ENCODE peak calls at places on chromosomes 5 and 9, in seven cellular contexts. One of them, this sample, is unnamed.

GRCh38 chr5:60597570-60597969 is 102.4 kb downstream of the DEPDC1B start:
- DNase-seq in erythroblast: no peak
- DNase-seq in NCI-H510A treated with DMSO at 0.1 percent for 48 hours: no peak
- DNase-seq in activated CD4-positive, alpha-beta T cell treated with anti-CD3 and anti-CD28 coated beads for 36 hours: peak
- DNase-seq in left ventricle myocardium superior: no peak
- DNase-seq in Calu3: no peak
- DNase-seq in AG08396: no peak
- DNase-seq in this sample: no peak

GRCh38 chr5:57989378-57989777 is 470.5 kb downstream of the PLK2 start:
- DNase-seq in erythroblast: no peak
- DNase-seq in NCI-H510A treated with DMSO at 0.1 percent for 48 hours: no peak
- DNase-seq in activated CD4-positive, alpha-beta T cell treated with anti-CD3 and anti-CD28 coated beads for 36 hours: no peak
- DNase-seq in left ventricle myocardium superior: no peak
- DNase-seq in Calu3: peak
- DNase-seq in AG08396: no peak
- DNase-seq in this sample: no peak

GRCh38 chr5:123505633-123506032 is 6.3 kb upstream of the CSNK1G3 start:
- DNase-seq in erythroblast: no peak
- DNase-seq in NCI-H510A treated with DMSO at 0.1 percent for 48 hours: no peak
- DNase-seq in activated CD4-positive, alpha-beta T cell treated with anti-CD3 and anti-CD28 coated beads for 36 hours: no peak
- DNase-seq in left ventricle myocardium superior: no peak
- DNase-seq in Calu3: no peak
- DNase-seq in AG08396: no peak
- DNase-seq in this sample: no peak

GRCh38 chr5:143495124-143495523 is 91.6 kb upstream of the NR3C1 start:
- DNase-seq in erythroblast: no peak
- DNase-seq in NCI-H510A treated with DMSO at 0.1 percent for 48 hours: no peak
- DNase-seq in activated CD4-positive, alpha-beta T cell treated with anti-CD3 and anti-CD28 coated beads for 36 hours: no peak
- DNase-seq in left ventricle myocardium superior: no peak
- DNase-seq in Calu3: no peak
- DNase-seq in AG08396: no peak
- DNase-seq in this sample: no peak

GRCh38 chr5:143249851-143250250 is 153.6 kb downstream of the NR3C1 start:
- DNase-seq in erythroblast: no peak
- DNase-seq in NCI-H510A treated with DMSO at 0.1 percent for 48 hours: no peak
- DNase-seq in activated CD4-positive, alpha-beta T cell treated with anti-CD3 and anti-CD28 coated beads for 36 hours: no peak
- DNase-seq in left ventricle myocardium superior: no peak
- DNase-seq in Calu3: no peak
- DNase-seq in AG08396: no peak
- DNase-seq in this sample: no peak

GRCh38 chr5:1800470-1801060 is 642 bp upstream of the NDUFS6 start:
- DNase-seq in erythroblast: no peak
- DNase-seq in NCI-H510A treated with DMSO at 0.1 percent for 48 hours: peak
- DNase-seq in activated CD4-positive, alpha-beta T cell treated with anti-CD3 and anti-CD28 coated beads for 36 hours: peak
- DNase-seq in left ventricle myocardium superior: no peak
- DNase-seq in Calu3: no peak
- DNase-seq in AG08396: no peak
- DNase-seq in this sample: no peak

GRCh38 chr9:93057703-93058356 is 671 bp upstream of the SUSD3 start:
- DNase-seq in erythroblast: no peak
- DNase-seq in NCI-H510A treated with DMSO at 0.1 percent for 48 hours: no peak
- DNase-seq in activated CD4-positive, alpha-beta T cell treated with anti-CD3 and anti-CD28 coated beads for 36 hours: no peak
- DNase-seq in left ventricle myocardium superior: peak
- DNase-seq in Calu3: no peak
- DNase-seq in AG08396: no peak
- DNase-seq in this sample: no peak

GRCh38 chr5:78624011-78624541 is 24.5 kb downstream of the LHFPL2 start:
- DNase-seq in erythroblast: no peak
- DNase-seq in NCI-H510A treated with DMSO at 0.1 percent for 48 hours: no peak
- DNase-seq in activated CD4-positive, alpha-beta T cell treated with anti-CD3 and anti-CD28 coated beads for 36 hours: no peak
- DNase-seq in left ventricle myocardium superior: no peak
- DNase-seq in Calu3: no peak
- DNase-seq in AG08396: no peak
- DNase-seq in this sample: no peak

GRCh38 chr9:130997925-130998595 is 10.9 kb upstream of the LAMC3 start:
- DNase-seq in erythroblast: peak
- DNase-seq in NCI-H510A treated with DMSO at 0.1 percent for 48 hours: peak
- DNase-seq in activated CD4-positive, alpha-beta T cell treated with anti-CD3 and anti-CD28 coated beads for 36 hours: peak
- DNase-seq in left ventricle myocardium superior: peak
- DNase-seq in Calu3: peak
- DNase-seq in AG08396: peak
- DNase-seq in this sample: no peak

GRCh38 chr5:94082405-94082804 is 341.0 kb upstream of the POU5F2 start:
- DNase-seq in erythroblast: no peak
- DNase-seq in NCI-H510A treated with DMSO at 0.1 percent for 48 hours: peak
- DNase-seq in activated CD4-positive, alpha-beta T cell treated with anti-CD3 and anti-CD28 coated beads for 36 hours: no peak
- DNase-seq in left ventricle myocardium superior: no peak
- DNase-seq in Calu3: no peak
- DNase-seq in AG08396: no peak
- DNase-seq in this sample: no peak

GRCh38 chr9:9754186-9754585 is 858.6 kb downstream of the PTPRD start:
- DNase-seq in erythroblast: no peak
- DNase-seq in NCI-H510A treated with DMSO at 0.1 percent for 48 hours: no peak
- DNase-seq in activated CD4-positive, alpha-beta T cell treated with anti-CD3 and anti-CD28 coated beads for 36 hours: no peak
- DNase-seq in left ventricle myocardium superior: no peak
- DNase-seq in Calu3: no peak
- DNase-seq in AG08396: no peak
- DNase-seq in this sample: no peak

GRCh38 chr9:14103115-14103514 is 210.8 kb downstream of the NFIB start:
- DNase-seq in erythroblast: no peak
- DNase-seq in NCI-H510A treated with DMSO at 0.1 percent for 48 hours: no peak
- DNase-seq in activated CD4-positive, alpha-beta T cell treated with anti-CD3 and anti-CD28 coated beads for 36 hours: no peak
- DNase-seq in left ventricle myocardium superior: no peak
- DNase-seq in Calu3: no peak
- DNase-seq in AG08396: peak
- DNase-seq in this sample: no peak

GRCh38 chr9:127078988-127079387 is 43.4 kb downstream of the ANGPTL2 start:
- DNase-seq in erythroblast: no peak
- DNase-seq in NCI-H510A treated with DMSO at 0.1 percent for 48 hours: no peak
- DNase-seq in activated CD4-positive, alpha-beta T cell treated with anti-CD3 and anti-CD28 coated beads for 36 hours: no peak
- DNase-seq in left ventricle myocardium superior: no peak
- DNase-seq in Calu3: no peak
- DNase-seq in AG08396: no peak
- DNase-seq in this sample: no peak

GRCh38 chr5:164335837-164336236 is 830.4 kb downstream of the MAT2B start:
- DNase-seq in erythroblast: peak
- DNase-seq in NCI-H510A treated with DMSO at 0.1 percent for 48 hours: no peak
- DNase-seq in activated CD4-positive, alpha-beta T cell treated with anti-CD3 and anti-CD28 coated beads for 36 hours: no peak
- DNase-seq in left ventricle myocardium superior: no peak
- DNase-seq in Calu3: no peak
- DNase-seq in AG08396: no peak
- DNase-seq in this sample: no peak

GRCh38 chr5:118937393-118938061 is 50.8 kb downstream of the DTWD2 start:
- DNase-seq in erythroblast: peak
- DNase-seq in NCI-H510A treated with DMSO at 0.1 percent for 48 hours: no peak
- DNase-seq in activated CD4-positive, alpha-beta T cell treated with anti-CD3 and anti-CD28 coated beads for 36 hours: no peak
- DNase-seq in left ventricle myocardium superior: no peak
- DNase-seq in Calu3: no peak
- DNase-seq in AG08396: no peak
- DNase-seq in this sample: no peak

GRCh38 chr9:129480227-129480626 is 140.7 kb downstream of the C9orf50 start:
- DNase-seq in erythroblast: no peak
- DNase-seq in NCI-H510A treated with DMSO at 0.1 percent for 48 hours: no peak
- DNase-seq in activated CD4-positive, alpha-beta T cell treated with anti-CD3 and anti-CD28 coated beads for 36 hours: no peak
- DNase-seq in left ventricle myocardium superior: no peak
- DNase-seq in Calu3: no peak
- DNase-seq in AG08396: no peak
- DNase-seq in this sample: no peak

GRCh38 chr9:113828211-113828610 is 47.9 kb upstream of the ZNF618 start:
- DNase-seq in erythroblast: no peak
- DNase-seq in NCI-H510A treated with DMSO at 0.1 percent for 48 hours: no peak
- DNase-seq in activated CD4-positive, alpha-beta T cell treated with anti-CD3 and anti-CD28 coated beads for 36 hours: no peak
- DNase-seq in left ventricle myocardium superior: no peak
- DNase-seq in Calu3: no peak
- DNase-seq in AG08396: no peak
- DNase-seq in this sample: no peak

GRCh38 chr5:56177134-56177533 is 56.0 kb downstream of the ANKRD55 start:
- DNase-seq in erythroblast: no peak
- DNase-seq in NCI-H510A treated with DMSO at 0.1 percent for 48 hours: no peak
- DNase-seq in activated CD4-positive, alpha-beta T cell treated with anti-CD3 and anti-CD28 coated beads for 36 hours: no peak
- DNase-seq in left ventricle myocardium superior: no peak
- DNase-seq in Calu3: no peak
- DNase-seq in AG08396: no peak
- DNase-seq in this sample: no peak

GRCh38 chr5:172370648-172371248 is 83.6 kb downstream of the SH3PXD2B start:
- DNase-seq in erythroblast: peak
- DNase-seq in NCI-H510A treated with DMSO at 0.1 percent for 48 hours: no peak
- DNase-seq in activated CD4-positive, alpha-beta T cell treated with anti-CD3 and anti-CD28 coated beads for 36 hours: peak
- DNase-seq in left ventricle myocardium superior: no peak
- DNase-seq in Calu3: peak
- DNase-seq in AG08396: peak
- DNase-seq in this sample: no peak

GRCh38 chr5:114362197-114362976 is 517 bp downstream of the KCNN2 start:
- DNase-seq in erythroblast: no peak
- DNase-seq in NCI-H510A treated with DMSO at 0.1 percent for 48 hours: no peak
- DNase-seq in activated CD4-positive, alpha-beta T cell treated with anti-CD3 and anti-CD28 coated beads for 36 hours: peak
- DNase-seq in left ventricle myocardium superior: no peak
- DNase-seq in Calu3: no peak
- DNase-seq in AG08396: peak
- DNase-seq in this sample: no peak

GRCh38 chr5:96434201-96434645 is 1.2 kb upstream of the PCSK1 start:
- DNase-seq in erythroblast: peak
- DNase-seq in NCI-H510A treated with DMSO at 0.1 percent for 48 hours: peak
- DNase-seq in activated CD4-positive, alpha-beta T cell treated with anti-CD3 and anti-CD28 coated beads for 36 hours: peak
- DNase-seq in left ventricle myocardium superior: peak
- DNase-seq in Calu3: peak
- DNase-seq in AG08396: peak
- DNase-seq in this sample: no peak

GRCh38 chr5:76372320-76373054 is 30.6 kb upstream of the IQGAP2 start:
- DNase-seq in erythroblast: peak
- DNase-seq in NCI-H510A treated with DMSO at 0.1 percent for 48 hours: no peak
- DNase-seq in activated CD4-positive, alpha-beta T cell treated with anti-CD3 and anti-CD28 coated beads for 36 hours: no peak
- DNase-seq in left ventricle myocardium superior: no peak
- DNase-seq in Calu3: peak
- DNase-seq in AG08396: peak
- DNase-seq in this sample: no peak

GRCh38 chr9:7910426-7911015 is 110.9 kb upstream of the DMAC1 start:
- DNase-seq in erythroblast: no peak
- DNase-seq in NCI-H510A treated with DMSO at 0.1 percent for 48 hours: no peak
- DNase-seq in activated CD4-positive, alpha-beta T cell treated with anti-CD3 and anti-CD28 coated beads for 36 hours: no peak
- DNase-seq in left ventricle myocardium superior: peak
- DNase-seq in Calu3: no peak
- DNase-seq in AG08396: no peak
- DNase-seq in this sample: no peak

GRCh38 chr9:125631391-125632085 is 75.5 kb downstream of the MAPKAP1 start:
- DNase-seq in erythroblast: peak
- DNase-seq in NCI-H510A treated with DMSO at 0.1 percent for 48 hours: peak
- DNase-seq in activated CD4-positive, alpha-beta T cell treated with anti-CD3 and anti-CD28 coated beads for 36 hours: peak
- DNase-seq in left ventricle myocardium superior: no peak
- DNase-seq in Calu3: peak
- DNase-seq in AG08396: peak
- DNase-seq in this sample: no peak

GRCh38 chr5:150077996-150078801 is 8.2 kb downstream of the CSF1R start:
- DNase-seq in erythroblast: no peak
- DNase-seq in NCI-H510A treated with DMSO at 0.1 percent for 48 hours: no peak
- DNase-seq in activated CD4-positive, alpha-beta T cell treated with anti-CD3 and anti-CD28 coated beads for 36 hours: no peak
- DNase-seq in left ventricle myocardium superior: no peak
- DNase-seq in Calu3: no peak
- DNase-seq in AG08396: no peak
- DNase-seq in this sample: no peak

GRCh38 chr9:15873573-15874177 is 320.8 kb downstream of the CCDC171 start:
- DNase-seq in erythroblast: peak
- DNase-seq in NCI-H510A treated with DMSO at 0.1 percent for 48 hours: peak
- DNase-seq in activated CD4-positive, alpha-beta T cell treated with anti-CD3 and anti-CD28 coated beads for 36 hours: no peak
- DNase-seq in left ventricle myocardium superior: no peak
- DNase-seq in Calu3: no peak
- DNase-seq in AG08396: peak
- DNase-seq in this sample: no peak

GRCh38 chr5:100900142-100900795 is 2.8 kb downstream of the ST8SIA4 start:
- DNase-seq in erythroblast: peak
- DNase-seq in NCI-H510A treated with DMSO at 0.1 percent for 48 hours: peak
- DNase-seq in activated CD4-positive, alpha-beta T cell treated with anti-CD3 and anti-CD28 coated beads for 36 hours: peak
- DNase-seq in left ventricle myocardium superior: peak
- DNase-seq in Calu3: no peak
- DNase-seq in AG08396: no peak
- DNase-seq in this sample: no peak